ENCODE peak calls at places on chromosomes 6 and 20, in six cellular contexts. F is HFFc6, Q is AG10803, L is A549, W is type B pancreatic cell, U is choroid plexus epithelial cell. O is an unnamed sample.

GRCh38 chr6:89836637-89837222 is 7.0 kb downstream of the CASP8AP2 start:
- DNase-seq in F (no peak), Q (no peak), L (no peak), W (peak), U (no peak), O (peak)

GRCh38 chr6:140078552-140079126 is 704.2 kb upstream of the CITED2 start:
- DNase-seq in F (peak), Q (peak), L (no peak), W (no peak), U (peak), O (no peak)

GRCh38 chr6:152954443-152954842 is 28.4 kb downstream of the FBXO5 start:
- DNase-seq in F (no peak), Q (no peak), L (peak), W (no peak), U (peak), O (no peak)

GRCh38 chr6:34934516-34934915 is 45.5 kb downstream of the ANKS1A start:
- DNase-seq in F (no peak), Q (peak), L (no peak), W (no peak), U (peak), O (no peak)

GRCh38 chr6:5510734-5511133 is 249.4 kb downstream of the FARS2 start:
- DNase-seq in F (no peak), Q (no peak), L (no peak), W (no peak), U (no peak), O (no peak)

GRCh38 chr6:46848684-46849360 is 55.6 kb downstream of the MEP1A start:
- DNase-seq in F (peak), Q (peak), L (peak), W (peak), U (peak), O (peak)

GRCh38 chr6:7692453-7692784 is 33.5 kb upstream of the BMP6 start:
- DNase-seq in F (no peak), Q (no peak), L (no peak), W (no peak), U (no peak), O (no peak)

GRCh38 chr6:108380876-108381275 is 86.0 kb downstream of the AFG1L start:
- DNase-seq in F (no peak), Q (no peak), L (no peak), W (no peak), U (no peak), O (no peak)

GRCh38 chr6:40328376-40328987 is 258.7 kb downstream of the LRFN2 start:
- DNase-seq in F (no peak), Q (no peak), L (peak), W (no peak), U (no peak), O (no peak)

GRCh38 chr6:33168624-33169023 is 23.6 kb downstream of the COL11A2 start:
- DNase-seq in F (no peak), Q (no peak), L (no peak), W (no peak), U (no peak), O (no peak)

GRCh38 chr6:137552809-137553208 is 58.6 kb upstream of the OLIG3 start:
- DNase-seq in F (no peak), Q (no peak), L (no peak), W (no peak), U (no peak), O (no peak)

GRCh38 chr6:100343678-100344077 is 121.0 kb downstream of the SIM1 start:
- DNase-seq in F (peak), Q (peak), L (no peak), W (no peak), U (peak), O (no peak)

GRCh38 chr20:4059631-4060030 is 44.3 kb upstream of the RNF24 start:
- DNase-seq in F (no peak), Q (no peak), L (no peak), W (no peak), U (no peak), O (no peak)

GRCh38 chr6:90098637-90099036 is 198.0 kb downstream of the BACH2 start:
- DNase-seq in F (no peak), Q (peak), L (no peak), W (no peak), U (no peak), O (no peak)

GRCh38 chr6:10315034-10315433 is 99.8 kb downstream of the TFAP2A start:
- DNase-seq in F (no peak), Q (no peak), L (no peak), W (no peak), U (no peak), O (no peak)

GRCh38 chr6:100132005-100132404 is 138.0 kb upstream of the MCHR2 start:
- DNase-seq in F (no peak), Q (no peak), L (no peak), W (no peak), U (no peak), O (no peak)

GRCh38 chr6:14379568-14379967 is 262.0 kb downstream of the CD83 start:
- DNase-seq in F (no peak), Q (no peak), L (no peak), W (no peak), U (no peak), O (no peak)

GRCh38 chr6:56517155-56517745 is 125.4 kb downstream of the DST start:
- DNase-seq in F (no peak), Q (peak), L (no peak), W (no peak), U (peak), O (no peak)

GRCh38 chr20:10705801-10706459 is 32.1 kb upstream of the JAG1 start:
- DNase-seq in F (no peak), Q (no peak), L (peak), W (no peak), U (no peak), O (no peak)

GRCh38 chr6:142500265-142500786 is 198.5 kb downstream of the ADGRG6 start:
- DNase-seq in F (no peak), Q (peak), L (no peak), W (no peak), U (no peak), O (no peak)

GRCh38 chr6:52562915-52563314 is 13.9 kb downstream of the TRAM2 start:
- DNase-seq in F (no peak), Q (no peak), L (no peak), W (no peak), U (peak), O (no peak)

GRCh38 chr6:63731946-63732735 is 96.5 kb downstream of the PHF3 start:
- DNase-seq in F (peak), Q (no peak), L (no peak), W (no peak), U (peak), O (no peak)

GRCh38 chr6:148846778-148847761 is 100.2 kb downstream of the UST start:
- DNase-seq in F (no peak), Q (peak), L (no peak), W (no peak), U (peak), O (no peak)

GRCh38 chr6:83198486-83199172 is 5.5 kb downstream of the RWDD2A start:
- DNase-seq in F (peak), Q (peak), L (no peak), W (no peak), U (peak), O (no peak)

GRCh38 chr6:149884215-149884614 is 13.7 kb downstream of the RAET1E start:
- DNase-seq in F (no peak), Q (no peak), L (no peak), W (no peak), U (peak), O (no peak)

GRCh38 chr6:108735991-108736345 is 112.3 kb upstream of the ARMC2 start:
- DNase-seq in F (no peak), Q (no peak), L (no peak), W (no peak), U (no peak), O (no peak)

GRCh38 chr6:16922282-16922681 is 161.0 kb upstream of the ATXN1 start:
- DNase-seq in F (no peak), Q (no peak), L (no peak), W (no peak), U (no peak), O (no peak)

GRCh38 chr6:157995458-157995857 is 13.8 kb downstream of the SYNJ2 start:
- DNase-seq in F (no peak), Q (no peak), L (no peak), W (no peak), U (no peak), O (no peak)

GRCh38 chr6:43627008-43627825 is 1.8 kb downstream of the GTPBP2 start:
- DNase-seq in F (peak), Q (peak), L (peak), W (no peak), U (peak), O (peak)

GRCh38 chr20:4136078-4136966 is 121.0 kb upstream of the RNF24 start:
- DNase-seq in F (no peak), Q (peak), L (peak), W (no peak), U (peak), O (no peak)

GRCh38 chr6:5078121-5078695 is 6.9 kb upstream of the PPP1R3G start:
- DNase-seq in F (peak), Q (no peak), L (peak), W (no peak), U (no peak), O (no peak)

GRCh38 chr6:134026597-134026996 is 25.8 kb downstream of the SLC2A12 start:
- DNase-seq in F (no peak), Q (no peak), L (no peak), W (no peak), U (peak), O (no peak)

GRCh38 chr20:4045741-4046140 is 30.4 kb upstream of the RNF24 start:
- DNase-seq in F (peak), Q (peak), L (no peak), W (no peak), U (peak), O (no peak)

GRCh38 chr6:155985660-155986138 is 530.1 kb upstream of the NOX3 start:
- DNase-seq in F (no peak), Q (no peak), L (no peak), W (no peak), U (no peak), O (no peak)

GRCh38 chr6:56714982-56715456 is 72.3 kb upstream of the DST start:
- DNase-seq in F (peak), Q (peak), L (peak), W (no peak), U (peak), O (no peak)

GRCh38 chr6:99348823-99349619 is 453 bp downstream of the FAXC start:
- DNase-seq in F (no peak), Q (no peak), L (no peak), W (no peak), U (no peak), O (no peak)

DNA sequence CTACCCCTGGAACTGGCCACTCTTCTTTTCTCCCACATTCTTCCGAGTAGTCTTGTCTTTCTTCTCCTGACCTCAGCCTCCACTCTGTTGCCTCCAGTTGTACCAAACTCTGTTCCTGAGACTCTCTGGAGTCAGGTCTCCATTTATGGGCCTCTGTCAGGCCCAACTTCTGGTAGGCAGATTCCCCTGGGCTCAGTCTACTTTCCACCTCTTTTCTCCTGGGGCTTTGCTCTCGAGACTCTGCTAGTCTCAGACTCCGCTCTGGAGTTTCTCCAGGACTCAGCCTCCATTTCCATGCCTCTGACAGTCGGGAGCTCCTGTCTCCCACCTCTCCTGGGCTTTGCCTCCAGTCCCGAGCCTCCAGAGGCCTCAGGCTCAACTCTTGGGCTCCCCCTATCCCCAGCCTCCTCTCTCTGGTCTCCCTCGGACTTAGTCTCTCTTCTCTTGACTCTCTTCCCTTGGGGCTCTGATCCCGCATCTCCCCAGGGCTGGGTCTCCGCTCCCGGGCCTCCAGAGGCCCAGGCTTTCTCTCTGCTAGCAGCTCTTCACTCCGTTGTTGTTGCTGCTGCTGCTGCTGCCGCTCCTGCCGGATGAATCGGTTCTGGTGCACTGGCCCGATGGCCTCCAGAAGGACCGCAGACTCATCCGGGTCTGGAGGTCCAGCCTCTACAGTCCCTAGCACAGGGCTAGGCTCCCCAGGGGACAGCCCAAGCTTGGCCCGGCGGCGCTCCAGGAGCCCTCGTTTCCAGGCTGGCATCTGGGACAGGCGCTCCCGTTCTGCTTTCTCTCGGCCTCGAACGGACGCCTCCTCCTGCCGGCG is 1.1 kb downstream of the PPP1R18 start:
- DNase-seq in F (no peak), Q (no peak), L (no peak), W (no peak), U (no peak), O (no peak)
- TF ChIP-seq CTCF in F (peak), Q (peak), L (no peak), W (no peak), U (peak), O (no peak)

GRCh38 chr6:160167547-160168391 is 46.2 kb downstream of the SLC22A1 start:
- DNase-seq in F (no peak), Q (no peak), L (no peak), W (no peak), U (peak), O (no peak)
- TF ChIP-seq CTCF in F (no peak), Q (no peak), L (no peak), W (no peak), U (peak), O (no peak)

DNA sequence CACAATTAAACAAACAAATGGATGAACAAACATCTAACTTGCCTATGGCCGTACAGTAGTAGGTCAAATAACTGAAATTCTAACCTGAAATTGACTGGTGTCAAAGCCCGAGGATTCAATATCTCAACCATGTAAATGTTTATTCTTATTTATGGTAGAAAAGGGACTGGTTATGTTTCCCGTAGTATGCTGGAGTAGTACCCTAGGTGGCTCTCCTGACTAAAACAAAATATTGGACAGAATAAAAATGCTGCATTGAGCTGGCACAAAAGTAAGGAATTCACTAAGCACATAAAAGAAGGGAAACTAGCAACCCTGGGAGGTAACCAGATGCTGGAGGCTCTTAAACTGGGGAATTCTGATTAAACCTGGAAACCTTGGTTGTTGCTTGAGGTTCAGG is 117.1 kb upstream of the PREP start:
- DNase-seq in F (peak), Q (peak), L (peak), W (no peak), U (peak), O (no peak)
- TF ChIP-seq CTCF in F (no peak), Q (peak), L (peak), W (no peak), U (no peak), O (no peak)

GRCh38 chr20:58349586-58349985 is 39.4 kb upstream of the VAPB start:
- DNase-seq in F (peak), Q (peak), L (peak), W (no peak), U (peak), O (no peak)
- TF ChIP-seq CTCF in F (peak), Q (peak), L (no peak), W (no peak), U (peak), O (no peak)

GRCh38 chr6:95548188-95548837 is 29.0 kb upstream of the MANEA start:
- DNase-seq in F (no peak), Q (no peak), L (no peak), W (no peak), U (no peak), O (no peak)
- TF ChIP-seq CTCF in F (no peak), Q (no peak), L (no peak), W (no peak), U (no peak), O (no peak)

GRCh38 chr20:37519508-37520416 is 1.3 kb upstream of the NNAT start:
- DNase-seq in F (no peak), Q (no peak), L (no peak), W (no peak), U (peak), O (no peak)
- TF ChIP-seq CTCF in F (no peak), Q (no peak), L (no peak), W (peak), U (no peak), O (no peak)

DNA sequence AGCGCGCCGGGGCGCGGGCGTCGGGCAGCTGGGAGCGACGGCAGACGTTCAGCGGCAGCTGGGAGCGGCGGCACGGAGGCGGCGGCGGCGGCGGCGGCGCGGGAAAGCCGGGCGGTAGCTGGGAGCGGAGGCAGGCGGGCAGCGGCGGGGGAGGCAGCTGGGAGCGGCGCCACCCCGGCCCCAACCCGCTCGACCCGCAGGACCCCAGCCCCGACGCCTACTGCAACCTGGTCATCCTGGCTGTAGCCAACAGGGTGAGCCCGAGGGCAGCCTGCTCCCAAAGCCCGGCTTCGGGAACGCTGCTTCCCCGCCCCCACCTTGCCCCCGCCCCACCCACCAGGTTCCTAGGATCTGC is 8.9 kb downstream of the CCM2L start:
- DNase-seq in F (no peak), Q (no peak), L (peak), W (no peak), U (no peak), O (no peak)
- TF ChIP-seq CTCF in F (no peak), Q (no peak), L (no peak), W (peak), U (peak), O (no peak)

DNA sequence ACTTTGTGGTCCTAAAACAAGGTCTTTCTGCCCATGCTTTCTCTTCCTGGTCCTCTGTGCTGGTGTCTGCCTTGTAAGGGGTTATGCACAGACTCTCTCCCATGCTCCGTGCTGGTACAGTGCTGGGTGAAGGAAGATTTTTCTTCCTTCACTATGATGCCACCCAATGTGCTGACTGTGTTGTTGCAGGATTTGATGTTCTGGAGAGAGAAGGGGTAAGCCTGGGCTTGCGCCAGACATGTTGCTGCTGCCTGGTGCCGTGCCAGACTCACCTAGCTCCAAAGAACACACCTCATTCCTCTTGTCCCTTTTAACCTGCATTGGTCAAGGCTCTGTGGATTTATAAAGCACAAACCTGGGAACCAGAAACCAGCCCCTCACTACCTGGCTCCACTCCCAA is 28.4 kb upstream of the ARMH2 start:
- DNase-seq in F (no peak), Q (no peak), L (peak), W (no peak), U (no peak), O (no peak)
- TF ChIP-seq CTCF in F (no peak), Q (no peak), L (no peak), W (no peak), U (no peak), O (peak)